ENCODE peak calls at places on chromosomes 4 and X, in seven cellular contexts. O is neural progenitor cell, R is right lobe of liver, M is small intestine, Z is cardiac muscle cell, Q is tibial artery, N is thyroid gland. C is an unnamed sample.

GRCh38 chr4:174545268-174545667 is 23.0 kb upstream of the HPGD start:
- DNase-seq in N (no peak), O (no peak), M (no peak), Q (no peak), Z (no peak), R (no peak), C (no peak)

GRCh38 chr4:142656178-142656577 is 189.9 kb downstream of the INPP4B start:
- DNase-seq in Z (peak; percentile 6), M (no peak), N (peak; percentile 1), R (no peak), O (peak; percentile 39), Q (no peak), C (no peak)

GRCh38 chrX:21839334-21840198 is at the start of gene MBTPS2:
- DNase-seq in N (peak; percentile 77), O (peak; percentile 84), Z (peak; percentile 79), M (peak; percentile 84), R (peak; percentile 78), Q (peak; percentile 71), C (peak; percentile 94)

GRCh38 chr4:91258326-91258725 is 1045.4 kb upstream of the GRID2 start:
- DNase-seq in R (no peak), M (no peak), O (no peak), Z (no peak), N (no peak), Q (no peak), C (no peak)

GRCh38 chrX:69109706-69110635 is 55.3 kb downstream of the PJA1 start:
- DNase-seq in O (peak; percentile 50), M (no peak), R (no peak), Z (no peak), Q (no peak), N (no peak), C (no peak)

GRCh38 chrX:101385795-101386541 is at the start of gene BTK:
- DNase-seq in Z (no peak), Q (no peak), O (no peak), N (no peak), M (no peak), R (no peak), C (no peak)

GRCh38 chr4:40316333-40316781 is 18.8 kb upstream of the CHRNA9 start:
- DNase-seq in N (no peak), Q (no peak), R (no peak), O (no peak), Z (no peak), M (peak; percentile 22), C (peak; percentile 79)

GRCh38 chrX:154738013-154738738 is 12.7 kb downstream of the GAB3 start:
- DNase-seq in R (no peak), Q (peak; percentile 45), O (no peak), M (no peak), Z (no peak), N (no peak), C (no peak)

GRCh38 chrX:15142084-15142715 is 127.7 kb downstream of the ASB9 start:
- DNase-seq in R (no peak), O (no peak), Q (no peak), N (no peak), Z (no peak), M (peak; percentile 74), C (no peak)

GRCh38 chr4:3016839-3017410 is 53.6 kb downstream of the GRK4 start:
- DNase-seq in M (no peak), Q (no peak), Z (no peak), R (no peak), N (no peak), O (no peak), C (no peak)

GRCh38 chr4:77453911-77454310 is 151.7 kb upstream of the CXCL13 start:
- DNase-seq in M (no peak), R (no peak), O (no peak), Q (no peak), N (no peak), Z (no peak), C (no peak)

GRCh38 chrX:139882299-139882698 is 50.6 kb downstream of the ATP11C start:
- DNase-seq in Z (no peak), Q (no peak), N (no peak), O (no peak), R (no peak), M (no peak), C (no peak)

GRCh38 chr4:54095110-54095800 is 4.7 kb upstream of the GSX2 start:
- DNase-seq in N (no peak), Q (no peak), Z (no peak), O (peak; percentile 77), R (no peak), M (no peak), C (no peak)
- H3K27me3 ChIP-seq in N (peaks cover 55% of the 10 kb centered on the region), Q (peaks cover 61% of the 10 kb centered on the region), Z (peaks cover 95% of the 10 kb centered on the region), O (peaks cover 100% of the 10 kb centered on the region), R (no peaks in the 10 kb centered on the region), M (peaks cover 40% of the 10 kb centered on the region), C (peaks cover 7% of the 10 kb centered on the region)

GRCh38 chrX:73964607-73965006 is 339.4 kb upstream of the ZCCHC13 start:
- DNase-seq in Q (no peak), N (peak; percentile 67), R (no peak), M (no peak), O (peak; percentile 41), Z (peak; percentile 11), C (no peak)

GRCh38 chrX:73963682-73964081 is 340.3 kb upstream of the ZCCHC13 start:
- DNase-seq in N (peak; percentile 56), Q (peak; percentile 22), Z (no peak), R (peak; percentile 67), O (no peak), M (no peak), C (no peak)

GRCh38 chrX:73965833-73966232 is 338.1 kb upstream of the ZCCHC13 start:
- DNase-seq in N (no peak), O (peak; percentile 31), Q (no peak), R (no peak), M (no peak), Z (no peak), C (peak; percentile 75)

DNA sequence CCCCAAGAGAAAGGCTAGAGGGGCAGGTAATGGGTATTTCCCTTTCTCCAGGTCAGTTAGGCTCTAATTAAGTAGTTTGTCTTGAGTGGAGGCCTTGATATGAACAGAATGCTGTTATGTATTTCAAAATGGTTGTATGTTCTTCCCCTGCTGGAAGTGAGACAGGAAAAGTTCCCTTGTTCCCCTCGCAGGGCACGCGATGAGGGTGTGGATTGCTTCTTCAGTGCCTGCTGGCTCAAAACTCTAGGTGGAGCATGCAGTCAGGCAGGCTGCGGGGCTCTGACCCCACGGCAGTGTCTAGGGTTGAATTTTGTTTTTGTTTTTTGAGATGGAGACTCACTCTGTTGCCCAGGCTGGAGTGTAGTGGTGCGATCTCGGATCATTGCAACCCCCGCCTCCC is 341.0 kb upstream of the ZCCHC13 start:
- DNase-seq in M (no peak), Z (no peak), R (no peak), N (no peak), Q (no peak), O (no peak), C (no peak)
- H3K36me3 ChIP-seq in M (peaks cover 4% of the 10 kb centered on the region), Z (no peaks in the 10 kb centered on the region), R (no peaks in the 10 kb centered on the region), N (no peaks in the 10 kb centered on the region), Q (peaks cover 7% of the 10 kb centered on the region), O (no peaks in the 10 kb centered on the region), C (peaks cover 14% of the 10 kb centered on the region)

DNA sequence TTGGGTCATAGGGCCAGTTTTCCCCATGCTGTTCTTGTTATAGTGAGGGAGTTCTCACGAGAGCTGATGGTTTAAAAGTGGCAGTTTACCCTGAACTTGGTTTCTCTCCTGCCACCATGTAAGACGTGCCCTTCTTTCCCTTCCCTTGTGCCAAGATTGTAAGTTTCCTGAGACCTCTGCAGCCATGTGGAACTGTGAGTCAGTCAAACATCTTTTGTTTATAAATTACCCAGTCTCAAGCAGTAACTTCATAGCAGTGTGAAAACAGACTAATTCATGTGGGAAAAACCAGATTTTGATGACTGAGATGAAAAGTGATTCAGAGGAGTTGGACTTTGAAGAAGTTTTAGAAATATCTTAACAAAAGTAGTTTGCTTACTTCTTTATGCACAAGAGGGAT is 101.4 kb downstream of the ARHGAP10 start:
- DNase-seq in N (no peak), M (no peak), O (no peak), Z (no peak), R (no peak), Q (no peak), C (no peak)
- H3K4me1 ChIP-seq in N (peaks cover 16% of the 10 kb centered on the region), M (no peaks in the 10 kb centered on the region), O (peaks cover 35% of the 10 kb centered on the region), Z (peaks cover 4% of the 10 kb centered on the region), R (no peaks in the 10 kb centered on the region), Q (peaks cover 94% of the 10 kb centered on the region), C (peaks cover 2% of the 10 kb centered on the region)

DNA sequence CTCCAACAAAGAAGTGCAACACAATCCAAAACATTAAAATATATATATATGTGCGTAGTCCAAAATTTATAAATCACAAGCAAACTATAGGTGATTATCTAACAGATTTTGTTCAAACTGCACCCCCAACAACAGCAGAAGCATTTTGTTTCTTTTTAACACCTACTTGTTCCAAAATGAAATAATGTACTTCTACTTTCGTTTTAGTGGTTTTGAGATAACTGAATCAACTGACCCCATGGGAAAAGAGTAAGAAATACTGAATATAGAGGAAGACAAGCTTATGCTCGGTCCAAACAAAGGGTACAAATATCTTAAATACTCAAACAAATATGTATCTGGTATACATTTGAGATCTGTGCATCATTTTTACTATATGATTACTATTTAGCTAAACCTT is 22.4 kb downstream of the MAP7D3 start:
- DNase-seq in M (no peak), Z (no peak), Q (no peak), R (no peak), O (no peak), N (no peak), C (no peak)
- H3K27me3 ChIP-seq in M (no peaks in the 10 kb centered on the region), Z (no peaks in the 10 kb centered on the region), Q (no peaks in the 10 kb centered on the region), R (no peaks in the 10 kb centered on the region), O (no peaks in the 10 kb centered on the region), N (no peaks in the 10 kb centered on the region), C (no peaks in the 10 kb centered on the region)